ENCODE peak calls at places on chromosome 2, in nine cellular contexts. Z, Q, A, Y, U, G, V, M and T are unnamed samples.
A peak's percentile ranks its signal among the peaks of the same experiment; 100 is the strongest.

GRCh38 chr2:10235099-10235908 is 67.4 kb upstream of the HPCAL1 start:
- DNase-seq in Q (no peak), M (no peak), Z (no peak), U (no peak), Y (no peak), G (no peak), V (no peak), A (no peak), T (no peak)

GRCh38 chr2:25073025-25073424 is 31.1 kb downstream of the EFR3B start:
- DNase-seq in Y (no peak), Q (no peak), M (no peak), V (no peak), U (no peak), A (no peak), G (no peak), Z (no peak), T (no peak)

GRCh38 chr2:14720319-14720718 is 87.8 kb downstream of the LRATD1 start:
- DNase-seq in G (no peak), U (no peak), M (no peak), Y (no peak), Q (peak; percentile 43), V (no peak), A (peak; percentile 4), Z (no peak), T (peak; percentile 5)

GRCh38 chr2:63698825-63699548 is 110.2 kb downstream of the MDH1 start:
- DNase-seq in G (peak; percentile 42), Y (peak; percentile 59), U (no peak), V (peak; percentile 70), M (peak; percentile 56), Z (peak; percentile 23), Q (peak; percentile 93), A (peak; percentile 79), T (peak; percentile 83)

GRCh38 chr2:177983183-177983788 is 89.3 kb downstream of the PDE11A start:
- DNase-seq in V (peak; percentile 52), Y (peak; percentile 26), Z (peak; percentile 43), M (peak; percentile 57), Q (peak; percentile 70), G (no peak), A (peak; percentile 71), U (no peak), T (peak; percentile 51)

GRCh38 chr2:190497428-190497827 is 37.1 kb downstream of the NEMP2 start:
- DNase-seq in U (no peak), A (no peak), Q (no peak), G (no peak), Y (no peak), V (no peak), Z (no peak), M (no peak), T (no peak)

GRCh38 chr2:220781622-220782241 is 790.4 kb downstream of the EPHA4 start:
- DNase-seq in G (no peak), A (peak; percentile 83), U (no peak), M (no peak), Q (no peak), V (no peak), Z (no peak), Y (no peak), T (no peak)

GRCh38 chr2:144132357-144132756 is 387.6 kb downstream of the ZEB2 start:
- DNase-seq in Q (no peak), M (no peak), Z (no peak), G (no peak), A (peak; percentile 93), V (peak; percentile 88), Y (no peak), U (no peak), T (no peak)

GRCh38 chr2:130387804-130388203 is 31.9 kb downstream of the PTPN18 start:
- DNase-seq in Y (no peak), Q (no peak), V (no peak), M (no peak), Z (no peak), U (no peak), A (no peak), G (no peak), T (no peak)

GRCh38 chr2:155377178-155377780 is 678.8 kb downstream of the KCNJ3 start:
- DNase-seq in U (no peak), M (no peak), Z (no peak), Y (no peak), Q (peak; percentile 36), V (no peak), A (peak; percentile 35), G (no peak), T (peak; percentile 44)

GRCh38 chr2:96091141-96091710 is 25.1 kb downstream of the ADRA2B start:
- DNase-seq in M (no peak), A (no peak), V (no peak), Z (peak; percentile 36), U (no peak), Y (no peak), Q (no peak), G (no peak), T (no peak)

GRCh38 chr2:67445652-67446268 is 48.6 kb downstream of the ETAA1 start:
- DNase-seq in Y (peak; percentile 15), M (no peak), V (no peak), A (peak; percentile 38), Z (no peak), G (no peak), Q (no peak), U (no peak), T (no peak)

GRCh38 chr2:60513996-60514395 is 39.5 kb downstream of the BCL11A start:
- DNase-seq in A (no peak), Q (no peak), G (no peak), Y (no peak), Z (no peak), M (no peak), V (no peak), U (no peak), T (no peak)

GRCh38 chr2:3522851-3523481 is 3.6 kb upstream of the ADI1 start:
- DNase-seq in U (no peak), M (no peak), Q (no peak), A (peak; percentile 61), Z (no peak), G (no peak), Y (no peak), V (no peak), T (no peak)

GRCh38 chr2:234275515-234275914 is 221.4 kb downstream of the ARL4C start:
- DNase-seq in Q (no peak), M (no peak), Z (no peak), G (no peak), A (no peak), U (no peak), Y (peak; percentile 22), V (no peak), T (no peak)

GRCh38 chr2:182761903-182762302 is 45.8 kb downstream of the DNAJC10 start:
- DNase-seq in Q (peak; percentile 2), G (no peak), U (no peak), A (peak; percentile 37), Z (no peak), Y (no peak), V (peak; percentile 12), M (no peak), T (no peak)

GRCh38 chr2:177187631-177188312 is 24.8 kb upstream of the HNRNPA3 start:
- DNase-seq in A (peak; percentile 46), Y (no peak), M (no peak), Q (peak; percentile 67), V (peak; percentile 82), Z (peak; percentile 65), U (no peak), G (no peak), T (peak; percentile 43)

GRCh38 chr2:237704476-237705224 is 77.3 kb downstream of the LRRFIP1 start:
- DNase-seq in Q (peak; percentile 72), A (peak; percentile 64), V (no peak), M (no peak), Y (no peak), Z (no peak), U (no peak), G (no peak), T (peak; percentile 76)

GRCh38 chr2:30315391-30316055 is 84.2 kb downstream of the LBH start:
- DNase-seq in U (no peak), V (no peak), A (no peak), G (no peak), Z (no peak), Q (peak; percentile 23), M (no peak), Y (no peak), T (no peak)

GRCh38 chr2:208609166-208609804 is 202.7 kb downstream of the PTH2R start:
- DNase-seq in V (no peak), U (no peak), G (no peak), A (no peak), Y (peak; percentile 22), M (no peak), Z (no peak), Q (peak; percentile 65), T (no peak)

GRCh38 chr2:75146903-75147332 is 52.4 kb downstream of the TACR1 start:
- DNase-seq in G (no peak), V (no peak), M (no peak), Y (no peak), U (no peak), Q (no peak), A (peak; percentile 12), Z (no peak), T (peak; percentile 59)